ENCODE peak calls at places on chromosomes 4 and X, in six cellular contexts. Z is IMR-90, C is neuronal stem cell, A is H9, G is mesenchymal stem cell, L is trophoblast cell. O is an unnamed sample.

GRCh38 chr4:137901114-137901513 is 341.0 kb downstream of the SLC7A11 start:
- DNase-seq in Z (no peak), C (no peak), A (no peak), G (no peak), L (no peak), O (no peak)

GRCh38 chr4:972651-973424 is 531 bp downstream of the DGKQ start:
- DNase-seq in Z (no peak), C (no peak), A (no peak), G (peak; percentile 28), L (no peak), O (no peak)

GRCh38 chr4:122830392-122831095 is 3.9 kb downstream of the FGF2 start:
- DNase-seq in Z (no peak), C (no peak), A (no peak), G (no peak), L (no peak), O (no peak)

GRCh38 chr4:184756399-184756798 is 22.5 kb upstream of the CENPU start:
- DNase-seq in Z (peak; percentile 47), C (no peak), A (no peak), G (peak; percentile 23), L (no peak), O (no peak)

GRCh38 chr4:112109455-112110425 is 35.5 kb upstream of the FAM241A start:
- DNase-seq in Z (peak; percentile 44), C (no peak), A (no peak), G (peak; percentile 45), L (no peak), O (no peak)

GRCh38 chr4:152259866-152260265 is 276.0 kb downstream of the FBXW7 start:
- DNase-seq in Z (peak; percentile 77), C (no peak), A (no peak), G (no peak), L (no peak), O (no peak)

GRCh38 chrX:19343085-19343461 is 654 bp upstream of the PDHA1 start:
- DNase-seq in Z (no peak), C (peak; percentile 9), A (no peak), G (no peak), L (no peak), O (no peak)

GRCh38 chr4:59994118-59994517 is 1206.0 kb upstream of the ADGRL3 start:
- DNase-seq in Z (no peak), C (no peak), A (peak; percentile 43), G (no peak), L (no peak), O (peak; percentile 56)

GRCh38 chr4:91734682-91735081 is 569.1 kb upstream of the GRID2 start:
- DNase-seq in Z (no peak), C (no peak), A (no peak), G (no peak), L (no peak), O (no peak)

GRCh38 chr4:7303561-7303960 is 111.2 kb downstream of the SORCS2 start:
- DNase-seq in Z (no peak), C (no peak), A (no peak), G (no peak), L (no peak), O (no peak)

GRCh38 chr4:7539659-7540058 is 104.9 kb upstream of the PSAPL1 start:
- DNase-seq in Z (no peak), C (no peak), A (peak; percentile 82), G (no peak), L (no peak), O (peak; percentile 71)

GRCh38 chrX:153460826-153461225 is 9.6 kb downstream of the HAUS7 start:
- DNase-seq in Z (peak; percentile 39), C (no peak), A (peak; percentile 72), G (peak; percentile 48), L (no peak), O (peak; percentile 67)

GRCh38 chr4:40178672-40179071 is 18.2 kb upstream of the RHOH start:
- DNase-seq in Z (no peak), C (no peak), A (no peak), G (no peak), L (no peak), O (no peak)

GRCh38 chr4:71293705-71294104 is 45.1 kb upstream of the SLC4A4 start:
- DNase-seq in Z (peak; percentile 93), C (no peak), A (no peak), G (no peak), L (peak; percentile 22), O (no peak)

DNA sequence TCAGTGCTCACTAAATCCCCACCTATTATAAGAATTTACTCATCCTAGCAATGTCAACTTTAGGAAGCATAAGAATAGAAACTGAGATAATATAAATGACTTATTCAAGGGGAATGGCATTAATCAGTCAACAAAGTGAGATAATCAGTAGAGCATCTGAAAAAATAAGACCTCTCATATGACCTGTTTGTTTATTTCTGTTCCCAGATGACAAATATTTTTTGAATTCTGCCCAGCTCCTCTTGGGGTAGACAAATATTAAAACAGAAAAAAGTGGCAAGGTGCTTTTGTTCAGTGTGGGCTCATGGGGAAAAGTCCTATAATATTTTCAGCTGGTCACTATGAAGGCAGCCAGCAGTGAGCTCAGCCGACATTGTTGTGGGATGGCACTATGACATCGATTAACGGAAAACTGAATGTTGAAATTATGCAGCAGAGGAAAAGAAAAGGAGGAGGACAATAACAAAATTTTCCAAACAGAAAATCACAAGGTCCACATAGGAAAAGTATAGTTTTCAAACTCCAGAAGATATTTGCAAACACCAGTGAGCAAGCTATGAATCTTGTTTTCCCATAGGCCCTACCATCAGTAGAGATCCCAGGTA is 109.6 kb downstream of the ANXA3 start:
- DNase-seq in Z (no peak), C (no peak), A (no peak), G (no peak), L (no peak), O (no peak)
- H4K8ac ChIP-seq in Z (no peak overlapping the region), C (no peak overlapping the region), A (no peak overlapping the region), G (peak overlapping the region; percentile 27), L (no peak overlapping the region), O (no peak overlapping the region)

GRCh38 chr4:20684852-20685763 is 15.2 kb upstream of the PACRGL start:
- DNase-seq in Z (peak; percentile 27), C (no peak), A (no peak), G (peak; percentile 40), L (no peak), O (no peak)

GRCh38 chr4:20682853-20683252 is 17.4 kb upstream of the PACRGL start:
- DNase-seq in Z (no peak), C (no peak), A (no peak), G (no peak), L (no peak), O (no peak)

GRCh38 chr4:20687894-20688293 is 12.4 kb upstream of the PACRGL start:
- DNase-seq in Z (peak; percentile 75), C (no peak), A (no peak), G (peak; percentile 80), L (no peak), O (no peak)
- H3K4ac ChIP-seq in Z (no peak overlapping the region), C (no peak overlapping the region), A (no peak overlapping the region), G (no peak overlapping the region), L (no peak overlapping the region), O (no peak overlapping the region)

DNA sequence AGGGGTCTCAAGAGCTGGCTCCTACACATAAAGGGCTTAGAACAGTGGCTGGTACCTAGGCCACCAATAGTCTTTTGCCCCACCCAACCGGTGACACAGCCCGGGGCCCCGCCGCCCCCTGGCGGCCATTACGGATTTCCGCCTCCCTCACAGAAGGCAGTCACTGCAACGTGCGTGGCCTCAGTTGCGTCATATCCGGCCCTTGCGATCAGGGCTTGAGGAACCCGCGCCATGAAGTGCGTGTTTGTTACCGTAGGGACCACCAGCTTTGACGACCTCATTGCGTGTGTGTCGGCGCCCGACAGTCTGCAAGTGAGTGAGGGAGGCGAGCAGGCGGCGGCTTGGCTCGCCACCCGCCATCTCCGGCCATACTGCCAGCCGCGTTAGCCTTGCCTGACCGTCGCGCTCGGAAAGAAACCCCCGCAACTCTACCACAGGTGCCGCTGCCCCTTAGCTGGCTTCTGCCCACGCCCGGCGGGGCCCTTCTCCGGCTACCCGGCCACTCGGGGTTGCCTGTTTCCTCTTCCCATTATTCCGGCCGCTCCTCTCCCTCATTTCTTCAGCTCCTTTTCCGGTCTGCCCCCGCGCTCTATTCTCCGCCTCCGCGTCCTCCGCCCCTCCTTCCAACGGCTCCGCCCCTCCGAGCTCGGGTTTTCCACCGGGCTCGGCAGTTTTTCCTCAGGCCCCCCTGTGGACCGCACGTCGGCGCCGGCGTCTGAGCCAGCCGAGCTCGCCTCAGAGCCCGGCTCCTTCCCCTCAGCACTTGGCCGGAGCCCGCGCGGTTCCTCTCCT is at the start of gene ALG13:
- DNase-seq in Z (peak; percentile 90), C (peak; percentile 62), A (peak; percentile 94), G (peak; percentile 91), L (peak; percentile 79), O (peak; percentile 94)
- H4K8ac ChIP-seq in Z (peak within 1 kb of the TSS; percentile 79), C (no peak within 1 kb of the TSS), A (no peak within 1 kb of the TSS), G (peak within 1 kb of the TSS; percentile 90), L (peak within 1 kb of the TSS; percentile 100), O (peak within 1 kb of the TSS; percentile 56)

GRCh38 chr4:17285747-17286146 is 226.1 kb downstream of the QDPR start:
- DNase-seq in Z (no peak), C (no peak), A (no peak), G (no peak), L (no peak), O (no peak)

GRCh38 chr4:17286737-17287460 is 225.0 kb downstream of the QDPR start:
- DNase-seq in Z (no peak), C (no peak), A (no peak), G (no peak), L (no peak), O (no peak)

GRCh38 chr4:17283251-17283650 is 228.6 kb downstream of the QDPR start:
- DNase-seq in Z (no peak), C (no peak), A (no peak), G (no peak), L (no peak), O (no peak)

GRCh38 chr4:17283832-17284231 is 228.1 kb downstream of the QDPR start:
- DNase-seq in Z (no peak), C (no peak), A (no peak), G (no peak), L (no peak), O (no peak)

GRCh38 chr4:17284323-17285175 is 227.3 kb downstream of the QDPR start:
- DNase-seq in Z (no peak), C (no peak), A (no peak), G (no peak), L (no peak), O (no peak)
- H3K4ac ChIP-seq in Z (no peak overlapping the region), C (no peak overlapping the region), A (no peak overlapping the region), G (no peak overlapping the region), L (no peak overlapping the region), O (no peak overlapping the region)

GRCh38 chrX:26958261-26958660 is 504.9 kb downstream of the PPP4R3C start:
- DNase-seq in Z (no peak), C (no peak), A (no peak), G (no peak), L (no peak), O (no peak)
- H4K8ac ChIP-seq in Z (no peak overlapping the region), C (no peak overlapping the region), A (no peak overlapping the region), G (no peak overlapping the region), L (no peak overlapping the region), O (no peak overlapping the region)

GRCh38 chr4:26311633-26312032 is 9.2 kb upstream of the RBPJ start:
- DNase-seq in Z (no peak), C (no peak), A (no peak), G (no peak), L (no peak), O (no peak)
- H3K4ac ChIP-seq in Z (no peak overlapping the region), C (no peak overlapping the region), A (no peak overlapping the region), G (no peak overlapping the region), L (no peak overlapping the region), O (no peak overlapping the region)

DNA sequence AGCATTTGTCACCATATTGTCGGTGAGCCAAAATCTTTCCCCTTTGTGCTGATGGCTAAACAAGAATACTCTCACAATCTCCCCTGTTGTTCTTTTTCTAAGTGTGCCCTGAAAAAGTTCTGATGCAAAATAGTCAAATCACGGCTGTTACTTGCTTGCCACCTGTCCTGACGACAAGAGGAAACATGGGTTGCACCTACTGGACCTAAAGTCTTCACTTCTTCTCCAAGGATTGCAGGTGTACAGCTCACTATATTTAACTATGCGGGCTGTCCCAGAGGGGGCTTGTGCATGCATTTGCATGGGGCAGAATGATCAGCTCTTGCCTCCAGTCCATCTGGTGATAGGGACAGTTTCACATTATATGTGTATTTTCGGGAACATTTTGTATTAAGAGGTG is 21.6 kb downstream of the AFF2 start:
- DNase-seq in Z (no peak), C (no peak), A (no peak), G (no peak), L (no peak), O (no peak)
- H4K8ac ChIP-seq in Z (no peak overlapping the region), C (no peak overlapping the region), A (no peak overlapping the region), G (no peak overlapping the region), L (no peak overlapping the region), O (no peak overlapping the region)

O was measured in mesendoderm.